ENCODE peak calls at places on chromosomes 2 and 18, in four cellular contexts. W, Z, J and K are unnamed samples.

GRCh38 chr2:230326453-230327417 is at the start of gene SP140L:
- DNase-seq in W (peak), Z (peak), J (peak), K (no peak)

GRCh38 chr2:231965118-231965517 is 3.6 kb downstream of the DIS3L2 start:
- DNase-seq in W (no peak), Z (peak), J (no peak), K (no peak)

GRCh38 chr18:72811047-72811446 is 56.7 kb downstream of the NETO1 start:
- DNase-seq in W (no peak), Z (no peak), J (no peak), K (no peak)

GRCh38 chr2:237497009-237497819 is 10.2 kb downstream of the MLPH start:
- DNase-seq in W (no peak), Z (no peak), J (no peak), K (no peak)

GRCh38 chr18:28357785-28358401 is 181.0 kb upstream of the CDH2 start:
- DNase-seq in W (no peak), Z (peak), J (no peak), K (peak)

GRCh38 chr2:67322361-67323001 is 74.7 kb upstream of the ETAA1 start:
- DNase-seq in W (no peak), Z (peak), J (no peak), K (peak)

GRCh38 chr2:74188018-74188601 is 9.4 kb upstream of the MOB1A start:
- DNase-seq in W (no peak), Z (peak), J (no peak), K (no peak)

GRCh38 chr2:153971914-153972313 is 100.2 kb downstream of the GALNT13 start:
- DNase-seq in W (no peak), Z (no peak), J (no peak), K (no peak)

GRCh38 chr2:233822781-233823730 is 31.3 kb downstream of the HJURP start:
- DNase-seq in W (no peak), Z (no peak), J (no peak), K (no peak)

GRCh38 chr2:45390433-45390832 is 220.6 kb downstream of the SRBD1 start:
- DNase-seq in W (no peak), Z (peak), J (no peak), K (no peak)

GRCh38 chr2:107174126-107174525 is 288.2 kb upstream of the ST6GAL2 start:
- DNase-seq in W (no peak), Z (no peak), J (no peak), K (no peak)

DNA sequence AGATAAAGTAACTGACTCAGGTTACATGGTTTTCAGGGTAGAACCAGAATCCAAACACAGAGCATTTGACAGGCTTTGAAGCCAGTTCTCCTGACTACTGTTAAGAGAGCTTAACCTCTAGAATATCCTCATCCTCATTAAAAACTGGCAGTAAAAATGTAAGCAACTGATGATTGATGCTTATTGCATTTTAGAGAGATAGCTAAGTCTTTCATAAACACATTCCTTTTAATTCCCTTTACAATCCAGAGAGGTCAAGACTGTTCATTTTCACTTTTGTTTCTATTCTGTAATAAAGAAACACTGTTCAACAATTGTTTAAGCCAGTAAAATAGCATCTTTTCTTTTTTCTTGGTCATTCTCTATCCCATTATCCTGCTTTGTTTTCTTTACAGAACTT is 53.9 kb upstream of the RAB27B start:
- DNase-seq in W (no peak), Z (no peak), J (no peak), K (no peak)
- TF ChIP-seq FOXM1 in W (no peak), Z (no peak), J (no peak), K (no peak)

GRCh38 chr18:53567935-53568574 is 656.4 kb downstream of the MBD2 start:
- DNase-seq in W (peak), Z (peak), J (no peak), K (peak)
- TF ChIP-seq BHLHE40 in W (no peak), Z (no peak), J (no peak), K (no peak)

GRCh38 chr18:31614044-31614443 is 22.4 kb downstream of the TTR start:
- DNase-seq in W (no peak), Z (no peak), J (no peak), K (no peak)

GRCh38 chr18:31612124-31612523 is 20.4 kb downstream of the TTR start:
- DNase-seq in W (no peak), Z (no peak), J (no peak), K (no peak)

GRCh38 chr18:31609886-31610646 is 18.4 kb downstream of the TTR start:
- DNase-seq in W (no peak), Z (no peak), J (no peak), K (no peak)

GRCh38 chr18:31610841-31611240 is 19.2 kb downstream of the TTR start:
- DNase-seq in W (peak), Z (peak), J (no peak), K (peak)

DNA sequence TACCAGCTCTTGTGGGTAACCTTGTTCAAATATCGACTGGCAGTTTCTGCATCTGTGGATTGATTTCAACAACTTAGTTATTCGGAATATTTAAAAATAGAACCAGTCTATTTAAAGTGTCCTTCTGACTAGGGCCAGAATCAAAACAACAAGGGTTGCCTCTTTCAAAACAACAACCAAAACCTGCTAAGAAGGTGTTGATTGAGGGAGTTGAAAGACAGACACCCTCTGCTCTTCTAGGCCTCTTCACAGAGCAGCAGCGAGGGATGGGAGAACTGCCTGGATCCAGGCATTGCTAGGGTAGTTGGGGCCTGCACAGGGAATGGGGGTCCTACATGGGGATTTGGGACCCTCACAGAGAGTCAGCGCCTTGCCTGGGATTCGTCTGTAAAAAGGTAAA is 19.8 kb downstream of the TTR start:
- DNase-seq in W (no peak), Z (no peak), J (no peak), K (no peak)
- TF ChIP-seq TARDBP in W (no peak), Z (no peak), J (no peak), K (no peak)

DNA sequence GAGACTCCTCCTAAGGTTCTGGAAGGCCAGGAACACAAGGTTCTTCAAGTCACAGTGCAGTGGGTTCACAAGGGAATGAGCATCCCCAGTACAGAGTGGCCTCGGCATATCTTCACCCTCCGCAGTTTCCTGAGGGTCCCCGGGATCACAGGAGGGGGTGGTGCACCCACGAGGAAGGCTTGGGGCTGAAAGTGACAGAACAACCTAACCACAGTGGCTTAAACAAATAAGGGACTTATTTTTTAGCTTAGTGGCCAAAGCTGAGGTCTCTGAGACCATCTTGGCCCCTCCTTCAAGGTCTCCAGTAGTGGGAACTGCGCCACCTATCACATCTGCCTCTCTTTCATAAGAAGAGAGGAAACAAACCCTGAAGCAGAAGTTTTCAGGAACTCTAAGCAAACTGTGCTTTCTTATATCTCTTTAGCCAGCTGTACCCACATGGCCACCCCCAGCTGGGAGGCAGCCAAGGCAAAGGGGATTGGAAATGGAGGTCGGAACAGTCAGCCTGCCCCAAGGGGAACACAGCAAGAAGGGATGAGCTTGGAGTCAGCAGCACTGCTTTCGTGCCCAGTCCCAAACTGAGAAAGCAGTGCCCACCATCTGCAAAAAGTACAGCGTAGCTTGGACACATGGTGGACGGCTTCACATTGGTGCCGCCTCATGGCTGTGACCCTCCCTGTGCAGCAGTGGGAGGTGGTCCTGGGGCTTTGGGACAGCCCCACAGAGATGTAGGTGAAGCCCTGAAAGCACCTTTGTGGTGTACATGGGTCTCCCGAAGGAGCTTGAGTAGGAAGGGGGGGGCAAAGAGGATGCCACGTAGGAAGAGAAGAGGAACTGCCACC is 260.0 kb upstream of the ID2 start:
- DNase-seq in W (no peak), Z (no peak), J (peak), K (no peak)
- TF ChIP-seq FOXM1 in W (no peak), Z (no peak), J (no peak), K (no peak)

GRCh38 chr18:37085362-37085761 is 256.4 kb downstream of the KIAA1328 start:
- DNase-seq in W (no peak), Z (no peak), J (no peak), K (no peak)

DNA sequence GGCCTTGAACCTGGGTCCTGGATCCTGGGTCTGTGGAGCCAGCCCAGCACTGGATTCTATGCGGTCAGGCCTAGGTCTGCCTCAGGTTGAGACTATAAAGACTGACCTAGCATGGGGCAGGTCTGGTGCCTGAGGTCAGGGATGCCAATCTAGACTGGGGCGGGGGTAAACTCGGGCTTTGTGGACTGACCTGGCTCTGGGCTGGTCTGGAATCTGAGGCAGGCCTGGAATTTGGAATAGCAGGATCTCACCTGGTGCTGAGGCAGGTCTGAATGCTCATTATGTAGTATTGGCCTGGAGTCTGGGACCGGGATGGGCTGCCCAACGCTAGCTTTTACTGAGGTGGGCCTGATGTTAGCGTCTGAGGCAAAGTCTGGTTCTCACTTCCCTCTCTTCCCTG is 256.0 kb downstream of the KIAA1328 start:
- DNase-seq in W (no peak), Z (no peak), J (no peak), K (no peak)
- TF ChIP-seq BHLHE40 in W (no peak), Z (no peak), J (no peak), K (no peak)

GRCh38 chr2:109275120-109276040 is 146.4 kb downstream of the SH3RF3 start:
- DNase-seq in W (no peak), Z (no peak), J (no peak), K (no peak)

GRCh38 chr2:109282360-109282759 is 153.4 kb downstream of the SH3RF3 start:
- DNase-seq in W (no peak), Z (no peak), J (no peak), K (no peak)

GRCh38 chr2:109279243-109279860 is 150.3 kb downstream of the SH3RF3 start:
- DNase-seq in W (no peak), Z (no peak), J (no peak), K (no peak)

GRCh38 chr2:109280804-109281203 is 151.8 kb downstream of the SH3RF3 start:
- DNase-seq in W (no peak), Z (no peak), J (no peak), K (no peak)

GRCh38 chr2:109277414-109277813 is 148.4 kb downstream of the SH3RF3 start:
- DNase-seq in W (no peak), Z (no peak), J (no peak), K (no peak)
- TF ChIP-seq TARDBP in W (no peak), Z (no peak), J (no peak), K (no peak)

DNA sequence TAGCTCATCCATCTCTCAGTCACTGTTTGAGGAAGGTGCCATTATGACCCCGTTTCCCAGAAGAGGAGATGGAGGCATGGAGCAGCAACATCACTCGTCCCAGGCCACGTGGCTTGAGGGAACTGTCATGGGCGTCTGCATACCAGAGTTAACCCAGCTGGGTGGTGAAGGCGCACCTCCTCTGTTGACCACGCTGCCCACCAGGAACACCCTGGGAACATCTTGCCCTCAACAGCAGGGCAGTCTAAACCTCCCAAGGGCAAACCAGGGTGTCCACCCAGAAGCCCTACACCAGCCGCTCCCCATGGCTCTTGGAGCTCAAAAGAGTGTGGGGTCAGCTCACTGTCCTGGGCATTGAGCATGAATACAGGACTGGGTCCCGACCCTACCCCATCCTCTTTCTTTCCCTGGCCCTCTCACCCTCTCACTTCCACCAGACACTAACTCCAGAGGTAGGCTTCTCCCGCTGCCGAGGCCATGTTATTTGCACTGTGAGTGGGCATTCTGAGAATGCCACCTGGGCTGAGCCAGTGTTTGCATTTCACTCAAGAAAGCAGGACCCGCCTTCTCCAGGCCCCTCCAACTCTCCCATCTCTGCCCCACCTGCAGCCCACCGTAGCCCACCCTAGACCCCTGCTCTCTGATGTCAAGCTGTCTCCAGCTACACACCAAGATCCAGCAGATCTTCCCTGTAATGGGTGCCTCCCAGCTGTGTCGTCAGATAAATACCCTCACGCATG is 259.6 kb downstream of the HDAC4 start:
- DNase-seq in W (no peak), Z (no peak), J (no peak), K (no peak)
- TF ChIP-seq FOXM1 in W (no peak), Z (no peak), J (no peak), K (no peak)